ENCODE peak calls at places on chromosomes 7 and 10, in five cellular contexts. Z is astrocyte of the spinal cord, T is mesothelial cell of epicardium, J is fibroblast of pulmonary artery, Q is BJ. D is an unnamed sample.

GRCh38 chr7:18866359-18867036 is 250.9 kb downstream of the TWIST1 start:
- DNase-seq in Z (peak), T (no peak), J (peak), Q (peak), D (no peak)

GRCh38 chr7:70093496-70093895 is 495.2 kb downstream of the AUTS2 start:
- DNase-seq in Z (peak), T (no peak), J (no peak), Q (no peak), D (no peak)

GRCh38 chr7:133054167-133054840 is 27.6 kb downstream of the CHCHD3 start:
- DNase-seq in Z (peak), T (no peak), J (no peak), Q (no peak), D (no peak)

GRCh38 chr7:127667751-127668530 is 15.9 kb downstream of the SND1 start:
- DNase-seq in Z (peak), T (no peak), J (peak), Q (no peak), D (no peak)

GRCh38 chr7:94216944-94217461 is 177.7 kb upstream of the COL1A2 start:
- DNase-seq in Z (peak), T (no peak), J (peak), Q (no peak), D (no peak)

GRCh38 chr7:23598321-23598720 is 1.1 kb downstream of the CCDC126 start:
- DNase-seq in Z (no peak), T (no peak), J (no peak), Q (no peak), D (no peak)

GRCh38 chr10:99172130-99172738 is 63.4 kb downstream of the HPSE2 start:
- DNase-seq in Z (peak), T (peak), J (peak), Q (peak), D (peak)

GRCh38 chr7:120053390-120053961 is 219.5 kb upstream of the KCND2 start:
- DNase-seq in Z (peak), T (no peak), J (peak), Q (peak), D (no peak)

GRCh38 chr7:39510738-39511372 is 55.3 kb upstream of the YAE1 start:
- DNase-seq in Z (peak), T (no peak), J (no peak), Q (no peak), D (no peak)

DNA sequence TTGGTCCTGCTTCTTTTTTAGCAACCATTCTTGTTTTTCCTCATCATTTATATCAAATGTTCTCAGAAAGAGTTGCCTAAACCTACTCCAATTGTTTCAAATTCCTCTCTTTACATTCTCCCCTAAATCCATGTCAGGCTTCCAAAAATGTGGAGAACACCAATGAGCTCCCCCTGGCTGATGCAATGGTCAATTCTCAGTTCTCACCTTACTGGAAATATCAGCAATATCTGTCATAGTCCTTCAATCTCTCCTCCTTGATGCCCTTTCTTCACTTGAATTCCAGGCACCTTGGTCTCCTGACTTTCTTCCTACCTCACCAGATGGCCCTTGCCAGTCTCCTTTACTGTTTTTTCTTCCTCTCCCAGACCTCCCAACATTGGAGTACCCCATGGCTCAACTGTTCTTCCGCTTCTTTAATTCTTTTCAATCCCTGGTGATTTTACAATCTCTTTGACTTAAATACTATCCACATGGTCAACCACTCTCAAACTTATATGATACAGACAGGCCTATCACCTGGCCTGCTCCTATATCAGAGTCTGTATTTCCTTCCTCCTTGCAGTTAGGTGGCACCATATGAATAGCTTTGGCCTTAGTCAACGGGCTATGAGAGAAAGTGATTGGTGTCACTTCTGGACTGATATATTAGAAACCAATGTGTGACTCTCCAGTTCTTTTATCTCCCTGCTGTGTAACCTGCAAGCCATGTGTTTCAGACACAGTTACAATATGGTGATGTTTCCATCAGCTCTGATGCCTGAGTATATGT is 47.4 kb upstream of the CAV2 start:
- DNase-seq in Z (no peak), T (no peak), J (no peak), Q (no peak), D (no peak)
- TF ChIP-seq CTCF in Z (no peak), T (no peak), J (no peak), Q (no peak), D (no peak)

DNA sequence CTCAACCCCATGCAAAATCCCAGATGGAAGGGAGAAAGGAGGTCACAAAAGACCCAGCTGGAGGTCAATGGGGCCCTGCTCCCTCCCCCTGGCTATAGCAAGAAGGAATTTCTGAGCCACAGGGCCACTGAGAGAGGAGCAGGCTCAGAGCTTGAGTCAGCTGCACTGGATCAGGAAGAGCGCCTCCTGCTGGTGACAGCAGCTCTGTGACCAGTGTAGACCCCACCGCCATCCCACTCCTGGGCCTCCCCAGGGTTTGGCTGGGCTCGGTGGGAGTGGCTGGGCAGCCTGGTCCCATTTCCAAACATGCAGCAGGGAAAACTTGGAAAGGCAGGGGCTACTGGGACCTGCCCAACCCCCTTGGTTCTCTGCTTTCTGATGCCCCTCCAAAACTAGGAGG is 31.5 kb upstream of the PRLHR start:
- DNase-seq in Z (no peak), T (no peak), J (no peak), Q (no peak), D (no peak)
- TF ChIP-seq CTCF in Z (no peak), T (no peak), J (peak), Q (no peak), D (peak)

GRCh38 chr10:58609525-58610150 is 97.0 kb downstream of the BICC1 start:
- DNase-seq in Z (no peak), T (no peak), J (no peak), Q (no peak), D (no peak)

GRCh38 chr10:58608826-58609225 is 96.2 kb downstream of the BICC1 start:
- DNase-seq in Z (no peak), T (no peak), J (no peak), Q (no peak), D (no peak)

GRCh38 chr10:58608356-58608755 is 95.7 kb downstream of the BICC1 start:
- DNase-seq in Z (peak), T (no peak), J (peak), Q (no peak), D (no peak)
- TF ChIP-seq CTCF in Z (no peak), T (no peak), J (no peak), Q (no peak), D (no peak)

DNA sequence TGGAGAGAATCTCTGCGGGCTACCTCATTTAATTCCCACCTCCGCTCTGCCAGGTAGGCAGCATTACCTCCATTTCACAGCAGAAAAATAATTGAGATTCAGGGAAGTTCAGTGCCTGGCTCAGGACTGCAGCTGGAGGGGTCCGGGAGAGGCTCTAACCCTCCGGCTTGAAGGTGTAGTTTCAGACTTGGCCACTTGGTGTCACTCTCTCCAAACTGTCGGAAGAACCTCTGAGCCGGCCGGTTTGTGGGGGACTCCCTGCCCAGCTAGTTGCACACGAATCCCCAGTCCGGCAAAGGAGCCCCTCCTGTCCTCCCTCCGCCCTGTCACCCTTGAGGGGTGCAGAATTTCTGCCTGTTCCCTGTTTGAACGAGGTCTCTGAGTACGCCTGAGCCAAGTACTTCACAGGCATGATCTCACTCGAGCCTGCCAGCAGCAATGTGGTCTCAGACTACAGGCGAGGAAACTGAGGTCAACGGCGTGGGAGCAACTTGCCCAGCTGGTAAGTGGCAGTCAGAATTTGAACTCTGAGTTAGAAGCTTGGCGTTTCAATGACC is 144.7 kb upstream of the ZNF716 start:
- DNase-seq in Z (no peak), T (no peak), J (no peak), Q (no peak), D (no peak)
- TF ChIP-seq CTCF in Z (no peak), T (peak), J (no peak), Q (no peak), D (no peak)

GRCh38 chr7:101411477-101411954 is 48.8 kb downstream of the COL26A1 start:
- DNase-seq in Z (no peak), T (no peak), J (no peak), Q (no peak), D (no peak)
- TF ChIP-seq CTCF in Z (no peak), T (no peak), J (no peak), Q (no peak), D (peak)

GRCh38 chr10:58952747-58953466 is 223.5 kb upstream of the PHYHIPL start:
- DNase-seq in Z (peak), T (peak), J (peak), Q (no peak), D (peak)
- TF ChIP-seq CTCF in Z (peak), T (peak), J (peak), Q (peak), D (peak)

DNA sequence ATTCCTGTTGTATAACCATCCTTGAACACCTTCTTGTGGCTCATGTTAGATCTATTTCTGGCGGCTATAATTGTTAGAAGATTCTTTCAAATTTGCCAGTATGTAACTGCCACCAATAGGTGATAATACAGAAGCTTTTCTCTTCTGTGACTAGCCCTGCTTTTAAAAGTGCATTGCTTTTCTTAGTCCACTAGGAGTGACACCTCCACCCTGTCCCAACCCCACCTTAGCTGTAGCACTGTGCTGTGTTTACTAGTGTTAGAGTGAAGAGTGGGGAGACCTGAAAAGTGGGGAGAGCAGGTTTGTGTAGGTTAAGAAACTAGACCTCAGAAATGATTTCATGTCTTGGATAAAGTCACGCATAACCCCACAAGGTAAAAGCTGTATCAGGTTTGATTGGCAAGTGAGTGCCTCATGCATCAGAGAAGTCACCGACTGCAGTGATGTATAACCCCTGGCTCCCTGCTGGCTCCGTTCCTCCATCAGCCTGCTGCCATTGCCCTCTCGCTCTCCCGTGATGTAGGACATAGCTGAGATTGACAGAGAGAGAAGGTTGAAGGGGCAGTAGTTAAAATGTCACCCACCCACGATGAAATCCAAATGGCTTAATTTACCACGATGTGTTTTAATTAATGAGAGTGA is 12.5 kb downstream of the NPVF start:
- DNase-seq in Z (no peak), T (no peak), J (no peak), Q (no peak), D (no peak)
- TF ChIP-seq CTCF in Z (no peak), T (no peak), J (no peak), Q (no peak), D (peak)

GRCh38 chr10:91603173-91603572 is 29.7 kb downstream of the PPP1R3C start:
- DNase-seq in Z (no peak), T (no peak), J (no peak), Q (no peak), D (no peak)

GRCh38 chr10:91604936-91605534 is 27.8 kb downstream of the PPP1R3C start:
- DNase-seq in Z (peak), T (no peak), J (peak), Q (no peak), D (no peak)

GRCh38 chr10:91603931-91604331 is 28.9 kb downstream of the PPP1R3C start:
- DNase-seq in Z (peak), T (no peak), J (peak), Q (no peak), D (no peak)

GRCh38 chr10:91605968-91606367 is 26.9 kb downstream of the PPP1R3C start:
- DNase-seq in Z (no peak), T (no peak), J (no peak), Q (no peak), D (no peak)

DNA sequence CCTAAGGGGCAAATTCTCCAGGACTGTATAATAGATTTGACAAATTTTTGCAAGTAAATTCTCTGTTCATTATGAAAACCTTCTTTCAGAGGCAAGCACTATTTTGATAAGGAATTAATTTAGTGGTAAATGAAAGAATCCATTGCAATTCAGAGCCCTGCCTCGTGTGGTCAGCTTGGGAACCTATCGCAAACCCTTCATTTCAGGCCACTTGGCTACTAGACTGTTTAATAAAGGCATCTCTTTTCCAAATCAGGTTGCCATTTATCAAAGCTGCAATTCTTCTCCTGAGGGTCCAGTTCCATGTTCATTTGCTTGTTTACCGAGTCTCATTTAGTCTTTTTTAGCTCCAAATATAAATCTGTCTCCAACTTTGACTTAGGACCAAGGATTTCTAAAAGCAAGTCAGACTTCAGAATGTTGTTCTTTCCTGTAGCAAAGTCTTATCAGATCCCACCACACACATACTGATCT is 28.4 kb downstream of the PPP1R3C start:
- DNase-seq in Z (no peak), T (no peak), J (peak), Q (no peak), D (no peak)
- TF ChIP-seq CTCF in Z (peak), T (no peak), J (peak), Q (peak), D (peak)